ENCODE peak calls at places on chromosomes 2 and 18, in nine cellular contexts. U is epithelial cell of esophagus, B is fibroblast of pulmonary artery, G is Peyer's patch, V is HFF-Myc, R is GM12865, M is neural crest cell, Y is right atrium auricular region, K is progenitor cell of endocrine pancreas. A is an unnamed sample.

GRCh38 chr2:2757764-2758163 is 426.7 kb upstream of the MYT1L start:
- DNase-seq in G (no peak), M (no peak), R (peak), Y (no peak), B (no peak), V (no peak), K (no peak), U (no peak), A (no peak)

GRCh38 chr18:32366586-32367538 is 103.8 kb downstream of the GAREM1 start:
- DNase-seq in K (no peak), U (peak), V (no peak), B (peak), R (no peak), Y (no peak), G (no peak), M (no peak), A (no peak)

GRCh38 chr18:50393802-50394201 is 19.0 kb downstream of the SKA1 start:
- DNase-seq in M (no peak), B (no peak), K (no peak), U (no peak), R (no peak), G (no peak), V (no peak), Y (no peak), A (no peak)

GRCh38 chr2:80461505-80462197 is 157.1 kb upstream of the LRRTM1 start:
- DNase-seq in K (no peak), G (no peak), Y (no peak), B (no peak), R (peak), V (no peak), M (no peak), U (no peak), A (no peak)

GRCh38 chr2:122707224-122707824 is 951.9 kb downstream of the TSN start:
- DNase-seq in K (no peak), M (no peak), U (no peak), G (no peak), R (peak), B (no peak), Y (no peak), V (no peak), A (no peak)

GRCh38 chr18:46416706-46417638 is 240.0 kb downstream of the LOXHD1 start:
- DNase-seq in G (no peak), R (peak), U (no peak), K (no peak), Y (no peak), M (no peak), B (no peak), V (no peak), A (no peak)

GRCh38 chr18:657311-657997 is at the start of gene TYMS:
- DNase-seq in R (peak), G (no peak), U (peak), V (peak), K (peak), Y (no peak), M (peak), B (peak), A (peak)

GRCh38 chr2:46548521-46549144 is 69.3 kb downstream of the TMEM247 start:
- DNase-seq in R (no peak), V (no peak), M (no peak), U (no peak), K (no peak), Y (no peak), G (no peak), B (no peak), A (no peak)

GRCh38 chr2:95289251-95289650 is 7.9 kb upstream of the KCNIP3 start:
- DNase-seq in Y (no peak), U (no peak), K (no peak), G (no peak), M (no peak), V (no peak), R (no peak), B (no peak), A (no peak)

GRCh38 chr2:82230406-82230805 is 1925.9 kb upstream of the LRRTM1 start:
- DNase-seq in K (no peak), G (no peak), M (no peak), R (no peak), Y (no peak), B (no peak), V (no peak), U (no peak), A (no peak)

GRCh38 chr2:237451582-237452469 is 35.2 kb upstream of the MLPH start:
- DNase-seq in R (no peak), G (no peak), K (no peak), V (no peak), B (peak), Y (no peak), M (no peak), U (no peak), A (peak)

GRCh38 chr2:27156739-27157475 is 8.1 kb downstream of the TCF23 start:
- DNase-seq in K (no peak), M (no peak), G (no peak), U (no peak), Y (no peak), R (no peak), V (no peak), B (no peak), A (no peak)

GRCh38 chr2:126843046-126843445 is 55.6 kb upstream of the TEX51 start:
- DNase-seq in Y (peak), G (no peak), B (no peak), R (no peak), K (no peak), V (no peak), M (no peak), U (no peak), A (no peak)

GRCh38 chr2:5869871-5870375 is 177.7 kb downstream of the SOX11 start:
- DNase-seq in Y (no peak), M (no peak), B (no peak), U (no peak), G (no peak), R (no peak), V (no peak), K (no peak), A (no peak)

GRCh38 chr2:238240761-238241711 is 1.2 kb upstream of the HES6 start:
- DNase-seq in V (no peak), Y (no peak), R (peak), K (peak), B (no peak), G (no peak), M (peak), U (peak), A (peak)

GRCh38 chr2:132256251-132256902 is 94.6 kb upstream of the ANKRD30BL start:
- DNase-seq in V (no peak), G (no peak), B (no peak), R (no peak), M (no peak), Y (no peak), U (no peak), K (no peak), A (no peak)

GRCh38 chr18:37309861-37310260 is 255.7 kb downstream of the CELF4 start:
- DNase-seq in B (no peak), U (no peak), M (no peak), V (no peak), Y (no peak), R (no peak), G (no peak), K (no peak), A (no peak)

GRCh38 chr2:68907923-68908253 is 36.7 kb upstream of the BMP10 start:
- DNase-seq in M (no peak), R (no peak), U (no peak), K (no peak), Y (no peak), G (no peak), B (no peak), V (no peak), A (no peak)

GRCh38 chr2:215731108-215731507 is 282.2 kb downstream of the MREG start:
- DNase-seq in U (no peak), M (no peak), V (no peak), Y (no peak), R (no peak), K (no peak), G (no peak), B (no peak), A (no peak)

GRCh38 chr2:104078431-104079157 is 775.3 kb upstream of the POU3F3 start:
- DNase-seq in G (no peak), R (no peak), B (no peak), Y (no peak), K (no peak), U (no peak), M (no peak), V (no peak), A (no peak)
- TF ChIP-seq CTCF in G (no peak), R (no peak), B (no peak), Y (no peak), K (peak), U (no peak), M (peak), V (no peak), A (no peak)

GRCh38 chr2:117537030-117537429 is 277.5 kb upstream of the DDX18 start:
- DNase-seq in B (no peak), Y (no peak), K (no peak), U (no peak), V (no peak), M (no peak), G (no peak), R (no peak), A (no peak)
- TF ChIP-seq CTCF in B (no peak), Y (no peak), K (no peak), U (no peak), V (no peak), M (no peak), G (no peak), R (no peak), A (peak)

DNA sequence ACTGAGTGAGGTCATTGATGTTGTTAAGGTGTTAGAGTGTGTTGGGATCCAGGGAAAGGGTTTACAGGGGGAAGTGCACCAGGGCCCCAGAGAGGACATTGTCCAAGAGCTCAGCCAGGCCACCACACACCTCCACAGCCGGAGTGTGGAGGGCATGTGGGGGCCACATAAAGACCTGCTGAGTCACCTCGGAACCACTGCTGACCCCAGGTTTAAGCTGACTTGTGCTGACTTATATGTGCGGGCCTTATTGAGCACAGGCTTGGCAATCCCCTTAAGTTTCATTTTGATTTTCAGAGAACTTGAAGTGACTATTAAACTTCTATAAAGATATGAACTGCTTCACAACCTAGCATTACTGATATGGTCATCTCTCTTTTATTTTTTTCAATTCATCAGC is 166.2 kb upstream of the MAP3K20 start:
- DNase-seq in B (no peak), Y (no peak), U (no peak), M (no peak), K (no peak), G (no peak), R (peak), V (no peak), A (no peak)
- TF ChIP-seq CTCF in B (no peak), Y (no peak), U (no peak), M (no peak), K (no peak), G (no peak), R (no peak), V (no peak), A (no peak)

GRCh38 chr18:45167631-45168225 is 447.5 kb upstream of the SLC14A2 start:
- DNase-seq in R (no peak), G (no peak), U (peak), Y (no peak), M (no peak), K (no peak), V (peak), B (no peak), A (no peak)
- TF ChIP-seq CTCF in R (no peak), G (no peak), U (no peak), Y (no peak), M (no peak), K (no peak), V (no peak), B (no peak), A (no peak)

GRCh38 chr2:105769504-105769903 is 24.8 kb downstream of the NCK2 start:
- DNase-seq in B (no peak), U (no peak), K (no peak), Y (no peak), V (no peak), M (no peak), R (no peak), G (no peak), A (peak)
- TF ChIP-seq CTCF in B (peak), U (peak), K (peak), Y (no peak), V (no peak), M (peak), R (peak), G (no peak), A (peak)

GRCh38 chr2:34899079-34899478 is 1300.0 kb upstream of the FAM98A start:
- DNase-seq in G (no peak), Y (no peak), V (no peak), R (no peak), U (no peak), K (no peak), B (no peak), M (no peak), A (no peak)
- TF ChIP-seq CTCF in G (no peak), Y (no peak), V (no peak), R (no peak), U (no peak), K (no peak), B (no peak), M (no peak), A (no peak)

A was measured in endothelial cell.